ENCODE peak calls at places on chromosomes 4 and X, in five cellular contexts. A, V, I, Z and W are unnamed samples. For H3K4me1, the result is how much of the 10 kb centered on the place peaks cover.

GRCh38 chr4:40924793-40925117 is 175.0 kb downstream of the NSUN7 start:
- DNase-seq in I (no peak), V (no peak), A (no peak), Z (no peak), W (no peak)

GRCh38 chr4:153220709-153221367 is 16.6 kb downstream of the TRIM2 start:
- DNase-seq in Z (no peak), V (no peak), I (no peak), A (no peak), W (no peak)

GRCh38 chr4:74061430-74061829 is 22.9 kb upstream of the CXCL3 start:
- DNase-seq in Z (no peak), I (no peak), V (no peak), A (no peak), W (no peak)

GRCh38 chrX:121165930-121166359 is 118.5 kb downstream of the GLUD2 start:
- DNase-seq in A (no peak), Z (no peak), V (no peak), I (no peak), W (no peak)

GRCh38 chrX:110087485-110088356 is 84.8 kb downstream of the TMEM164 start:
- DNase-seq in A (no peak), Z (peak), I (no peak), V (no peak), W (peak)

GRCh38 chrX:48465336-48465933 is 4.6 kb downstream of the SLC38A5 start:
- DNase-seq in Z (peak), V (no peak), I (no peak), A (no peak), W (peak)

GRCh38 chr4:81470456-81471327 is 1.0 kb downstream of the RASGEF1B start:
- DNase-seq in Z (peak), I (no peak), A (no peak), V (peak), W (peak)

GRCh38 chr4:4533461-4534169 is 8.2 kb downstream of the STX18 start:
- DNase-seq in Z (no peak), A (no peak), V (no peak), I (no peak), W (no peak)

GRCh38 chr4:113981591-113981990 is 2.1 kb upstream of the ARSJ start:
- DNase-seq in I (no peak), V (no peak), Z (no peak), A (no peak), W (no peak)

GRCh38 chrX:12956704-12957541 is 18.0 kb upstream of the TMSB4X start:
- DNase-seq in A (no peak), Z (no peak), V (no peak), I (no peak), W (peak)

GRCh38 chr4:175253184-175253902 is 335.2 kb downstream of the ADAM29 start:
- DNase-seq in I (no peak), A (no peak), Z (peak), V (peak), W (peak)

GRCh38 chr4:77856152-77856551 is 6.5 kb upstream of the MRPL1 start:
- DNase-seq in A (no peak), V (no peak), Z (no peak), I (no peak), W (no peak)

GRCh38 chrX:11954196-11954595 is 184.1 kb upstream of the FRMPD4 start:
- DNase-seq in V (no peak), I (no peak), A (no peak), Z (no peak), W (peak)

GRCh38 chr4:4860803-4861591 is 1.5 kb downstream of the MSX1 start:
- DNase-seq in Z (no peak), V (no peak), A (no peak), I (no peak), W (peak)

GRCh38 chrX:18354369-18355329 is at the start of gene SCML2:
- DNase-seq in A (peak), Z (peak), V (peak), I (no peak), W (peak)

GRCh38 chr4:119526786-119527550 is 101.6 kb downstream of the PDE5A start:
- DNase-seq in Z (no peak), V (no peak), I (no peak), A (no peak), W (peak)

GRCh38 chrX:151702741-151703352 is 7.6 kb downstream of the PRRG3 start:
- DNase-seq in Z (no peak), A (no peak), V (no peak), I (no peak), W (no peak)

GRCh38 chrX:150475466-150475865 is 93.0 kb upstream of the MTM1 start:
- DNase-seq in I (no peak), Z (no peak), A (no peak), V (no peak), W (no peak)

GRCh38 chr4:541271-541670 is 34.8 kb downstream of the TMEM271 start:
- DNase-seq in V (no peak), Z (no peak), A (no peak), I (no peak), W (no peak)

GRCh38 chr4:35793045-35793722 is 451.1 kb downstream of the ARAP2 start:
- DNase-seq in V (no peak), Z (peak), I (no peak), A (no peak), W (peak)

GRCh38 chrX:72107320-72107719 is 24.4 kb downstream of the RTL5 start:
- DNase-seq in A (no peak), I (no peak), V (peak), Z (peak), W (peak)

GRCh38 chrX:77200663-77201062 is 246.5 kb upstream of the FGF16 start:
- DNase-seq in I (no peak), A (no peak), Z (no peak), V (no peak), W (no peak)

GRCh38 chrX:19750028-19750786 is 137.2 kb downstream of the SH3KBP1 start:
- DNase-seq in V (no peak), I (no peak), A (no peak), Z (no peak), W (peak)

GRCh38 chr4:82181789-82182188 is 192.0 kb downstream of the HNRNPD start:
- DNase-seq in A (no peak), I (no peak), V (no peak), Z (no peak), W (no peak)

GRCh38 chr4:12145768-12146167 is 717.1 kb upstream of the HS3ST1 start:
- DNase-seq in V (no peak), A (no peak), Z (no peak), I (no peak), W (no peak)

GRCh38 chr4:141763373-141763772 is 127.0 kb downstream of the IL15 start:
- DNase-seq in A (no peak), V (no peak), Z (no peak), I (no peak), W (no peak)
- H2BK12ac ChIP-seq in A (no peak), V (no peak), Z (no peak), I (no peak), W (no peak)

DNA sequence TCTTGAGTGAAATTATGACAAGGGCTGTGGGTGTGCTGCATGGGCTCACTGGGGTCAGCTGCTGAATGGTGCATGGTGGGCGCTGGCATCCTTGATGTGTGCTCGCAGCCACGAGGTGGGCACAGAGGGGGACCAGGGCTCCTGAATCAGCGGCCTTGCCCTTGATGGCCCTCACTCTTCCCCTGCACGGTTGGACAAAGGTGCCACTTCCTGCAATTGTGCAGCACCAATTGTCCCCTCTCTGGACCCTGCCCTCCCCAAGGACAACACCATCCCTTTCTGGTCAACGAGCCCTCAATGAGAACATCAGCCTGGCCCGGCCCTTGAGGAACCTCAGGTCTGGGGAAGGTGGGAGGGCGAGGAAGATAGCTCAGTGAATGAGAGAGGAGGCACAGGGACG is 16.1 kb downstream of the ABLIM2 start:
- DNase-seq in A (no peak), V (no peak), I (no peak), Z (no peak), W (no peak)
- H3K4me1 ChIP-seq in A (under half), V (under half), I (under half), Z (under half), W (under half)

GRCh38 chr4:138224614-138225013 is 17.5 kb downstream of the SLC7A11 start:
- DNase-seq in A (no peak), V (no peak), Z (no peak), I (no peak), W (no peak)

GRCh38 chr4:138223191-138223910 is 18.8 kb downstream of the SLC7A11 start:
- DNase-seq in I (no peak), Z (peak), V (peak), A (peak), W (no peak)

GRCh38 chr4:138230048-138230447 is 12.1 kb downstream of the SLC7A11 start:
- DNase-seq in Z (no peak), A (no peak), V (no peak), I (no peak), W (no peak)

GRCh38 chr4:138225477-138225876 is 16.7 kb downstream of the SLC7A11 start:
- DNase-seq in V (no peak), A (no peak), I (no peak), Z (no peak), W (no peak)

DNA sequence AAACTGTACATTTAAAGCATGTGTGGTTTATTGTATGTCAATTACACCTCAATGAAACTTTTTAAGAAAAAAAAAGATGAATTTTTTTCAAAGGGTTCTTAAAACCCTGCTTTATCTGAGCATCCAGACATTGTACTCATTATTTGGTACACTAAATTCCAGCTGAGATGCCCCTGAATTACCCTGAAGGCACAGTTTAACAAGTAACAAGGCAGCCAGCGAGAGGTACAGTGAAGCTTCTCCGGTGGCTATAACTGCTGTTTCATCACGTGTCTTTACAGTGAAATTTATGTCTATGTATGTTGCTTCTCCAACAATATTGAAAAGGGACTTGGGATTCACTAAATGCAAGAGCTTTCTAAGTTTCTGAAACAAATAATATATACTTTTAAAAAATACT is 15.8 kb downstream of the SLC7A11 start:
- DNase-seq in A (no peak), Z (no peak), I (no peak), V (no peak), W (no peak)
- H2AK5ac ChIP-seq in A (no peak), Z (no peak), I (no peak), V (no peak), W (no peak)

GRCh38 chr4:53365121-53365485 is 758 bp downstream of the SCFD2 start:
- DNase-seq in Z (no peak), V (peak), A (no peak), I (no peak), W (peak)
- H2BK12ac ChIP-seq in Z (no peak), V (no peak), A (no peak), I (no peak), W (no peak)

GRCh38 chr4:184804621-184805020 is 21.1 kb downstream of the ACSL1 start:
- DNase-seq in Z (peak), I (no peak), V (no peak), A (no peak), W (no peak)
- H3K4me1 ChIP-seq in Z (under half), I (under half), V (under half), A (under half), W (under half)

DNA sequence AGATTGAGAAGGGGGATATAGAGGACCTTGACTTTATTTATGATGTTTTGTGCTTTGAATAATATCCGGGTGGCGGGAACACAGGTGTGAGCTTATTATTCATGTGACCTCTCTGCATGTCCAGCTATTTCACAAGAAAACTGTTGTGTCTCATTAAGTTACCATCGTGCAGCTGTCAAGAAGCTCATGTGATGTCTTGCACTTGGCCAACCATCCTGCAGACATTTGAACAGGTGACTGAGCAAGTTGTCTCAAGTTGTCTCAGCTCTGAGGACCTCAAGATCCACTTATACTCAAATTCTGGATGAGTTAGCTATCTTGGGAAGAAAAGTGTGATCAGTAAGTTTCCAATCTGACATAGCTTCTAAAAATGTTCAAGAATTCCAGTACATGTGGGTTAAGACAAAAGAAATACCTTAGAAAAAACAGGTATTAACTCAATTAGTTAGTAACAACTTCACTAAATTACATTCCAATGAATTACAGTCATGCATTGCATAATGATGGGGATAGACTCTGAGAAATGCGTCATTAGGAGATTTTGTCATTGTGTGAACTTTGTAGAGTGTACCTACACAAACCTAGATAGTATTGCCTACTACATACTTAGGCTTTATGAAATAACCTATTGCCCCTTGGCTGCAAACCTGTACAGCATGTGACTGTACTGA is 462.2 kb downstream of the INPP4B start:
- DNase-seq in V (no peak), Z (peak), I (no peak), A (no peak), W (no peak)
- H2AK5ac ChIP-seq in V (no peak), Z (no peak), I (no peak), A (no peak), W (no peak)

DNA sequence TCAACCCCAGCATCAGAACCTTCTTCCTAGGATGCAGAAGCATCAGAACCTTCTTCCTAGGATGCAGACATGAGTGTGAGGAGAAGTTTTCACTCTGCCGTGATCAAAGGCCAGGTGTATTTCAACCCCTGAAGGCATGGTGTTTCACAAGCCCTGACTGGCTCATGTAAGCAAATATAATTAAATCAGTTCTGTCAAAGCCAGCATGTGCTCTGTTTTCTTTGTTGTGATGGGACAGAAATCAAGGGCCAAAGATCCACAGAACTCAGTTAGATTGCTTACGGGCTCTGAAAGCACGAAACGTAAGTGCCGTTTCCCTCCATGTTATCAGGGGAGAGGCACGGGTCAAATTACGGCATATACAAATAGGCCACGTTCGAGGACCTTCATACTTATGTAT is 32.0 kb upstream of the CLDN24 start:
- DNase-seq in V (no peak), Z (peak), I (no peak), A (no peak), W (no peak)
- H2BK12ac ChIP-seq in V (no peak), Z (no peak), I (no peak), A (no peak), W (no peak)

GRCh38 chr4:151199496-151200190 is 77.3 kb upstream of the PRSS48 start:
- DNase-seq in I (no peak), A (peak), Z (peak), V (no peak), W (no peak)
- H3K4me1 ChIP-seq in I (under half), A (under half), Z (under half), V (under half), W (under half)

GRCh38 chr4:26050671-26051070 is 136.7 kb downstream of the SMIM20 start:
- DNase-seq in V (no peak), I (no peak), Z (no peak), A (no peak), W (no peak)

GRCh38 chr4:26050212-26050643 is 136.2 kb downstream of the SMIM20 start:
- DNase-seq in V (no peak), Z (peak), I (no peak), A (no peak), W (no peak)

GRCh38 chr4:26048962-26049361 is 134.9 kb downstream of the SMIM20 start:
- DNase-seq in V (no peak), A (no peak), Z (peak), I (no peak), W (no peak)

GRCh38 chr4:26048378-26048882 is 134.4 kb downstream of the SMIM20 start:
- DNase-seq in V (no peak), A (no peak), I (no peak), Z (peak), W (peak)

GRCh38 chr4:26049447-26049846 is 135.4 kb downstream of the SMIM20 start:
- DNase-seq in Z (no peak), V (no peak), I (no peak), A (no peak), W (no peak)
- H2AK5ac ChIP-seq in Z (no peak), V (no peak), I (no peak), A (no peak), W (no peak)